ENCODE peak calls at places on chromosomes 13 and 19, in seven cellular contexts. H, A, D, T, N, P and K are unnamed samples.

GRCh38 chr19:40921005-40921897 is 39.2 kb upstream of the CYP2A7 start:
- DNase-seq in N (no peak), P (no peak), T (no peak), H (peak; percentile 87), A (no peak), D (no peak), K (no peak)

GRCh38 chr13:34547929-34548328 is 394.1 kb upstream of the NBEA start:
- DNase-seq in P (no peak), D (no peak), A (no peak), H (no peak), N (no peak), T (no peak), K (no peak)

GRCh38 chr19:28466107-28467045 is 746.6 kb downstream of the UQCRFS1 start:
- DNase-seq in H (peak; percentile 30), P (peak; percentile 36), D (no peak), N (peak; percentile 64), A (peak; percentile 69), T (peak; percentile 30), K (peak; percentile 58)

GRCh38 chr13:106475852-106476251 is 59.6 kb downstream of the EFNB2 start:
- DNase-seq in A (no peak), H (no peak), P (no peak), T (no peak), D (no peak), N (no peak), K (no peak)

GRCh38 chr13:74251778-74252519 is 117.7 kb upstream of the KLF12 start:
- DNase-seq in P (no peak), T (no peak), A (no peak), H (no peak), N (no peak), D (no peak), K (no peak)

GRCh38 chr13:110161112-110161897 is 145.7 kb downstream of the COL4A1 start:
- DNase-seq in N (no peak), P (no peak), T (no peak), H (no peak), A (peak; percentile 68), D (no peak), K (no peak)

GRCh38 chr13:95118541-95119324 is 182.5 kb downstream of the ABCC4 start:
- DNase-seq in A (no peak), H (no peak), D (no peak), T (no peak), P (no peak), N (no peak), K (no peak)

GRCh38 chr19:8515317-8515716 is 1.4 kb upstream of the ZNF414 start:
- DNase-seq in D (no peak), N (peak; percentile 57), A (no peak), T (no peak), P (peak; percentile 10), H (no peak), K (no peak)

GRCh38 chr19:10112895-10113591 is 1.6 kb downstream of the P2RY11 start:
- DNase-seq in T (peak; percentile 44), D (no peak), N (peak; percentile 80), P (no peak), A (peak; percentile 65), H (no peak), K (peak; percentile 73)

GRCh38 chr19:47719047-47719885 is 6.0 kb downstream of the EHD2 start:
- DNase-seq in D (no peak), N (no peak), P (no peak), H (no peak), T (no peak), A (peak; percentile 92), K (no peak)

GRCh38 chr19:32061304-32061703 is 284.1 kb upstream of the ZNF507 start:
- DNase-seq in H (no peak), N (no peak), P (no peak), A (no peak), T (no peak), D (no peak), K (no peak)

GRCh38 chr13:81012031-81012430 is 671.1 kb upstream of the SPRY2 start:
- DNase-seq in A (no peak), D (no peak), T (no peak), N (no peak), H (no peak), P (no peak), K (no peak)

GRCh38 chr13:84896128-84896527 is 903.1 kb downstream of the SLITRK6 start:
- DNase-seq in T (no peak), H (peak; percentile 20), A (no peak), D (no peak), N (peak; percentile 28), P (no peak), K (peak; percentile 55)

GRCh38 chr13:71759506-71760225 is 107.3 kb downstream of the DACH1 start:
- DNase-seq in D (no peak), P (no peak), H (no peak), N (no peak), A (no peak), T (no peak), K (no peak)

GRCh38 chr19:18441804-18442788 is 4.2 kb upstream of the ISYNA1 start:
- DNase-seq in T (no peak), N (no peak), A (no peak), H (no peak), D (no peak), P (no peak), K (peak; percentile 62)

GRCh38 chr19:38061294-38061693 is 154.3 kb downstream of the SIPA1L3 start:
- DNase-seq in T (no peak), D (no peak), N (no peak), A (no peak), P (no peak), H (no peak), K (no peak)

GRCh38 chr19:10761443-10762242 is 43.8 kb downstream of the DNM2 start:
- DNase-seq in H (no peak), A (peak; percentile 73), T (no peak), N (no peak), P (no peak), D (no peak), K (no peak)

GRCh38 chr13:98144501-98145350 is 1.8 kb downstream of the FARP1 start:
- DNase-seq in P (no peak), A (no peak), D (peak; percentile 8), N (no peak), T (no peak), H (no peak), K (no peak)

GRCh38 chr19:40422428-40423226 is 3.2 kb downstream of the SERTAD1 start:
- DNase-seq in H (no peak), D (no peak), P (no peak), N (no peak), A (no peak), T (no peak), K (no peak)

GRCh38 chr19:28472843-28473242 is 740.1 kb downstream of the UQCRFS1 start:
- DNase-seq in D (no peak), A (peak; percentile 73), P (no peak), N (no peak), H (no peak), T (no peak), K (no peak)

GRCh38 chr19:8396185-8396562 is 6.0 kb downstream of the RAB11B start:
- DNase-seq in A (no peak), P (no peak), H (no peak), T (no peak), N (no peak), D (no peak), K (no peak)

GRCh38 chr19:27887946-27888345 is 1325.0 kb downstream of the UQCRFS1 start:
- DNase-seq in A (no peak), P (no peak), T (no peak), H (no peak), D (no peak), N (no peak), K (no peak)

GRCh38 chr19:49327878-49328544 is 3.0 kb upstream of the SLC6A16 start:
- DNase-seq in A (no peak), T (no peak), H (no peak), P (no peak), N (peak; percentile 43), D (no peak), K (peak; percentile 63)

GRCh38 chr19:38031423-38031770 is 124.4 kb downstream of the SIPA1L3 start:
- DNase-seq in D (no peak), N (no peak), P (no peak), A (no peak), H (no peak), T (no peak), K (no peak)

GRCh38 chr13:66506031-66506777 is 723.9 kb downstream of the PCDH9 start:
- DNase-seq in H (no peak), T (no peak), A (no peak), P (no peak), N (no peak), D (no peak), K (no peak)

GRCh38 chr19:48556163-48556562 is 4.2 kb downstream of the SULT2B1 start:
- DNase-seq in D (no peak), A (no peak), P (no peak), H (no peak), N (no peak), T (no peak), K (no peak)

GRCh38 chr19:44747739-44748425 is 626 bp upstream of the BCL3 start:
- DNase-seq in H (peak; percentile 66), P (no peak), T (no peak), A (peak; percentile 88), N (peak; percentile 52), D (no peak), K (no peak)

GRCh38 chr13:77749481-77749880 is 52.0 kb downstream of the SLAIN1 start:
- DNase-seq in T (no peak), A (no peak), D (no peak), P (no peak), N (no peak), H (no peak), K (no peak)